ENCODE peak calls at places on chromosomes 12 and 14, in ten cellular contexts. B is progenitor cell of endocrine pancreas, G is AG10803, R is A549, C is choroid plexus epithelial cell, Q is fibroblast of lung, L is HCT116, D is kidney, O is IMR-90, F is osteoblast. I is an unnamed sample.

GRCh38 chr14:74858022-74858421 is 17.9 kb downstream of the PROX2 start:
- DNase-seq in L (no peak), R (no peak), G (peak), B (no peak), Q (no peak), F (no peak), C (no peak), D (no peak), O (no peak), I (no peak)

GRCh38 chr12:104741072-104741471 is 217.0 kb downstream of the SLC41A2 start:
- DNase-seq in F (no peak), L (no peak), C (no peak), B (no peak), Q (no peak), R (no peak), O (no peak), G (no peak), D (no peak), I (no peak)

GRCh38 chr14:61616524-61617185 is 78.7 kb upstream of the HIF1A start:
- DNase-seq in C (peak), Q (peak), L (no peak), O (peak), G (peak), D (no peak), F (no peak), R (no peak), B (no peak), I (peak)

GRCh38 chr14:72562300-72562699 is 331.6 kb downstream of the DPF3 start:
- DNase-seq in R (no peak), G (no peak), C (no peak), D (no peak), L (no peak), B (no peak), F (no peak), Q (no peak), O (no peak), I (no peak)

GRCh38 chr12:54879132-54879531 is 24.8 kb downstream of the MUCL1 start:
- DNase-seq in D (no peak), L (no peak), B (no peak), Q (peak), O (peak), C (peak), F (no peak), G (peak), R (no peak), I (peak)

GRCh38 chr12:106181416-106182114 is 42.8 kb upstream of the NUAK1 start:
- DNase-seq in Q (peak), C (no peak), F (no peak), L (no peak), R (no peak), O (no peak), D (no peak), G (peak), B (no peak), I (no peak)

GRCh38 chr14:52767058-52767833 is 24.2 kb downstream of the GNPNAT1 start:
- DNase-seq in B (no peak), F (no peak), L (no peak), C (no peak), Q (no peak), G (no peak), O (peak), R (no peak), D (no peak), I (no peak)

GRCh38 chr12:23813206-23813605 is 136.3 kb downstream of the SOX5 start:
- DNase-seq in C (no peak), R (no peak), G (no peak), B (no peak), D (no peak), O (no peak), F (no peak), Q (no peak), L (no peak), I (no peak)

GRCh38 chr12:89542912-89543592 is 17.2 kb upstream of the POC1B start:
- DNase-seq in G (peak), F (peak), C (peak), Q (peak), L (peak), B (peak), D (no peak), O (peak), R (peak), I (peak)

GRCh38 chr12:68001486-68002466 is 12.5 kb downstream of the IFNG-AS1 start:
- DNase-seq in C (peak), O (peak), R (peak), G (peak), B (no peak), F (no peak), D (no peak), L (no peak), Q (peak), I (peak)

GRCh38 chr14:104178279-104178678 is 39.9 kb downstream of the KIF26A start:
- DNase-seq in R (no peak), C (no peak), D (no peak), O (no peak), F (no peak), Q (no peak), L (no peak), G (no peak), B (no peak), I (no peak)

GRCh38 chr14:68775614-68776126 is 17.2 kb downstream of the ZFP36L1 start:
- DNase-seq in R (no peak), Q (no peak), F (no peak), D (no peak), G (no peak), B (no peak), C (no peak), L (no peak), O (no peak), I (no peak)
- TF ChIP-seq CTCF in R (no peak), Q (no peak), F (no peak), D (no peak), G (no peak), B (no peak), C (peak), L (peak), O (no peak), I (no peak)

GRCh38 chr14:25484194-25484593 is 434.2 kb upstream of the STXBP6 start:
- DNase-seq in R (no peak), Q (no peak), G (no peak), C (no peak), F (no peak), O (no peak), D (no peak), L (no peak), B (no peak), I (no peak)
- TF ChIP-seq CTCF in R (no peak), Q (no peak), G (no peak), C (no peak), F (no peak), O (no peak), D (no peak), L (no peak), B (no peak), I (no peak)

DNA sequence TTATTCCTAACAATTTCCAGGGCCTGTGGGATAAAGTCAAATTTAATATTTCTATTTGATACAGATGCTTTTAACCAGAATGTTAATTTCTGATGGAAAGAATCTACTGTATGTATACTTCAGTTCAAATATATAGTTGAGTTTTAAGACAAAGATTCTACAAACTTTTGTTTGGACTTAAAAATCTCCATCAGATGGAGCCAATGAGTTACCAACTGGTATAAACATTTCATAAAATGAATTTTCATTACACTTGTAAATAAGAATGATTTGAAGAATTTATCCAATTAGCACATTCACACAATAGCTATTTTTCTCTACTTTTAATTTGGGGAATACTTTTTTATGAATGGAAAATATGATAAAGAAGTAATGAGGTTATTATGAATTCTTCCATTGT is 425.2 kb upstream of the MIS18BP1 start:
- DNase-seq in C (peak), L (no peak), D (no peak), R (no peak), Q (no peak), O (no peak), F (no peak), G (no peak), B (no peak), I (no peak)
- TF ChIP-seq CTCF in C (no peak), L (no peak), D (no peak), R (no peak), Q (no peak), O (peak), F (no peak), G (no peak), B (no peak), I (no peak)

GRCh38 chr12:120437735-120438494 is at the start of gene COX6A1:
- DNase-seq in R (peak), B (peak), G (peak), O (peak), F (peak), D (peak), C (peak), L (peak), Q (peak), I (peak)
- TF ChIP-seq CTCF in R (no peak), B (peak), G (no peak), O (no peak), F (no peak), D (peak), C (no peak), L (peak), Q (no peak), I (no peak)

GRCh38 chr14:58133739-58134138 is 18.3 kb downstream of the ARMH4 start:
- DNase-seq in D (no peak), B (no peak), L (no peak), Q (peak), G (peak), F (peak), R (peak), C (peak), O (peak), I (peak)

GRCh38 chr14:58129208-58129607 is 22.8 kb downstream of the ARMH4 start:
- DNase-seq in O (no peak), G (no peak), D (no peak), Q (no peak), B (no peak), F (no peak), L (no peak), C (no peak), R (no peak), I (no peak)

GRCh38 chr14:58130121-58130782 is 21.8 kb downstream of the ARMH4 start:
- DNase-seq in Q (no peak), G (no peak), O (no peak), F (no peak), L (no peak), D (no peak), B (no peak), R (no peak), C (no peak), I (no peak)

GRCh38 chr14:58131386-58131785 is 20.6 kb downstream of the ARMH4 start:
- DNase-seq in C (peak), D (no peak), L (no peak), G (peak), F (no peak), O (peak), Q (no peak), B (no peak), R (peak), I (peak)

GRCh38 chr14:58128416-58128815 is 23.6 kb downstream of the ARMH4 start:
- DNase-seq in G (no peak), B (no peak), O (no peak), C (no peak), R (no peak), Q (no peak), L (no peak), D (no peak), F (no peak), I (no peak)
- TF ChIP-seq CTCF in G (no peak), B (no peak), O (no peak), C (no peak), R (no peak), Q (no peak), L (no peak), D (no peak), F (no peak), I (no peak)

GRCh38 chr12:3022411-3022810 is 54.8 kb upstream of the TSPAN9 start:
- DNase-seq in F (no peak), Q (no peak), B (no peak), L (no peak), R (no peak), O (no peak), C (no peak), G (no peak), D (no peak), I (no peak)
- TF ChIP-seq CTCF in F (no peak), Q (no peak), B (no peak), L (no peak), R (no peak), O (no peak), C (no peak), G (no peak), D (no peak), I (no peak)